ENCODE peak calls at places on chromosomes 5 and 9, in four cellular contexts. One of them, this sample, is unnamed.

GRCh38 chr5:137933491-137933911 is 44.2 kb downstream of the PKD2L2 start:
- DNase-seq in psoas muscle: no peak
- DNase-seq in fibroblast of lung: peak; percentile 54
- DNase-seq in SK-N-SH: no peak
- DNase-seq in this sample: no peak

GRCh38 chr9:19677929-19678328 is 110.9 kb downstream of the SLC24A2 start:
- DNase-seq in psoas muscle: no peak
- DNase-seq in SK-N-SH: no peak
- DNase-seq in fibroblast of lung: no peak
- DNase-seq in this sample: no peak

GRCh38 chr9:70832487-70832886 is 288.9 kb downstream of the TRPM3 start:
- DNase-seq in fibroblast of lung: no peak
- DNase-seq in SK-N-SH: no peak
- DNase-seq in psoas muscle: no peak
- DNase-seq in this sample: no peak

GRCh38 chr5:163222982-163223381 is 214.4 kb upstream of the CCNG1 start:
- DNase-seq in SK-N-SH: no peak
- DNase-seq in fibroblast of lung: no peak
- DNase-seq in psoas muscle: no peak
- DNase-seq in this sample: no peak

GRCh38 chr9:32427111-32427873 is 42.8 kb downstream of the ACO1 start:
- DNase-seq in psoas muscle: no peak
- DNase-seq in SK-N-SH: no peak
- DNase-seq in fibroblast of lung: peak; percentile 33
- DNase-seq in this sample: no peak

GRCh38 chr9:16485155-16485554 is 385.3 kb downstream of the BNC2 start:
- DNase-seq in SK-N-SH: no peak
- DNase-seq in fibroblast of lung: peak; percentile 85
- DNase-seq in psoas muscle: no peak
- DNase-seq in this sample: no peak

GRCh38 chr5:61575103-61575502 is 243.0 kb downstream of the ZSWIM6 start:
- DNase-seq in SK-N-SH: peak; percentile 72
- DNase-seq in fibroblast of lung: peak; percentile 92
- DNase-seq in psoas muscle: no peak
- DNase-seq in this sample: no peak

GRCh38 chr9:134661299-134661698 is 19.7 kb downstream of the COL5A1 start:
- DNase-seq in psoas muscle: no peak
- DNase-seq in SK-N-SH: no peak
- DNase-seq in fibroblast of lung: no peak
- DNase-seq in this sample: no peak

GRCh38 chr5:143390941-143391340 is 12.5 kb downstream of the NR3C1 start:
- DNase-seq in psoas muscle: no peak
- DNase-seq in SK-N-SH: no peak
- DNase-seq in fibroblast of lung: no peak
- DNase-seq in this sample: no peak

GRCh38 chr5:170523129-170523497 is 19.3 kb downstream of the KCNIP1 start:
- DNase-seq in fibroblast of lung: peak; percentile 29
- DNase-seq in SK-N-SH: peak; percentile 72
- DNase-seq in psoas muscle: no peak
- DNase-seq in this sample: no peak

GRCh38 chr5:64184832-64185231 is 19.2 kb downstream of the RNF180 start:
- DNase-seq in fibroblast of lung: no peak
- DNase-seq in SK-N-SH: no peak
- DNase-seq in psoas muscle: no peak
- DNase-seq in this sample: no peak

GRCh38 chr5:98791110-98791509 is 17.6 kb downstream of the RGMB start:
- DNase-seq in psoas muscle: no peak
- DNase-seq in fibroblast of lung: no peak
- DNase-seq in SK-N-SH: no peak
- DNase-seq in this sample: no peak
- H3K27ac ChIP-seq in psoas muscle: no peak overlapping the region
- H3K27ac ChIP-seq in fibroblast of lung: no peak overlapping the region
- H3K27ac ChIP-seq in SK-N-SH: no peak overlapping the region
- H3K27ac ChIP-seq in this sample: no peak overlapping the region

DNA sequence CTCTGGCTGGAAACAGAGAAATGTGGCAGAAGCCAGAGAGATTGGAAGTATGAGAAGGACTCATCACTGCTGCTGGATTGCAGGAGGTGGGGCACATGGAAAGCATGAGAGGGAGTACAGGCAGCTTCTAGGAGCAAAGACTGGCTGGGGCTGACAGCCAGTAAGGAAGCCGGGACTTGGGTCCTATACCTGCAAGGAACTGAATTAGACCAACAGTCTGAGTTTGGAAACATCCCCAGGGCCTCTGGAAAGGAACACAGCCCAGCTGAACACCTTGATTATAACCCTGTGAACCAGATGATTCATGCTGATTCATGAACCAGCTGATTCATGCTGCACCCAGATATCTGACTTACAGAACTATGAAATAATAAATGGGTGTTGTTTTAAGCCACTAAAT is 93.4 kb downstream of the OSTF1 start:
- DNase-seq in psoas muscle: no peak
- DNase-seq in SK-N-SH: no peak
- DNase-seq in fibroblast of lung: peak; percentile 68
- DNase-seq in this sample: no peak
- H3K27ac ChIP-seq in psoas muscle: no peak overlapping the region
- H3K27ac ChIP-seq in SK-N-SH: no peak overlapping the region
- H3K27ac ChIP-seq in fibroblast of lung: no peak overlapping the region
- H3K27ac ChIP-seq in this sample: no peak overlapping the region

GRCh38 chr5:59597690-59598546 is 295.6 kb downstream of the PDE4D start:
- DNase-seq in fibroblast of lung: no peak
- DNase-seq in psoas muscle: no peak
- DNase-seq in SK-N-SH: no peak
- DNase-seq in this sample: no peak
- H3K27ac ChIP-seq in fibroblast of lung: no peak overlapping the region
- H3K27ac ChIP-seq in psoas muscle: peak overlapping the region; percentile 69
- H3K27ac ChIP-seq in SK-N-SH: peak overlapping the region; percentile 48
- H3K27ac ChIP-seq in this sample: no peak overlapping the region

GRCh38 chr5:172786736-172787462 is 15.9 kb upstream of the DUSP1 start:
- DNase-seq in psoas muscle: no peak
- DNase-seq in SK-N-SH: no peak
- DNase-seq in fibroblast of lung: no peak
- DNase-seq in this sample: no peak
- H3K27ac ChIP-seq in psoas muscle: no peak overlapping the region
- H3K27ac ChIP-seq in SK-N-SH: no peak overlapping the region
- H3K27ac ChIP-seq in fibroblast of lung: no peak overlapping the region
- H3K27ac ChIP-seq in this sample: no peak overlapping the region

GRCh38 chr5:95068952-95069351 is 215.9 kb downstream of the MCTP1 start:
- DNase-seq in psoas muscle: no peak
- DNase-seq in fibroblast of lung: no peak
- DNase-seq in SK-N-SH: no peak
- DNase-seq in this sample: no peak
- H3K27ac ChIP-seq in psoas muscle: no peak overlapping the region
- H3K27ac ChIP-seq in fibroblast of lung: no peak overlapping the region
- H3K27ac ChIP-seq in SK-N-SH: no peak overlapping the region
- H3K27ac ChIP-seq in this sample: no peak overlapping the region

DNA sequence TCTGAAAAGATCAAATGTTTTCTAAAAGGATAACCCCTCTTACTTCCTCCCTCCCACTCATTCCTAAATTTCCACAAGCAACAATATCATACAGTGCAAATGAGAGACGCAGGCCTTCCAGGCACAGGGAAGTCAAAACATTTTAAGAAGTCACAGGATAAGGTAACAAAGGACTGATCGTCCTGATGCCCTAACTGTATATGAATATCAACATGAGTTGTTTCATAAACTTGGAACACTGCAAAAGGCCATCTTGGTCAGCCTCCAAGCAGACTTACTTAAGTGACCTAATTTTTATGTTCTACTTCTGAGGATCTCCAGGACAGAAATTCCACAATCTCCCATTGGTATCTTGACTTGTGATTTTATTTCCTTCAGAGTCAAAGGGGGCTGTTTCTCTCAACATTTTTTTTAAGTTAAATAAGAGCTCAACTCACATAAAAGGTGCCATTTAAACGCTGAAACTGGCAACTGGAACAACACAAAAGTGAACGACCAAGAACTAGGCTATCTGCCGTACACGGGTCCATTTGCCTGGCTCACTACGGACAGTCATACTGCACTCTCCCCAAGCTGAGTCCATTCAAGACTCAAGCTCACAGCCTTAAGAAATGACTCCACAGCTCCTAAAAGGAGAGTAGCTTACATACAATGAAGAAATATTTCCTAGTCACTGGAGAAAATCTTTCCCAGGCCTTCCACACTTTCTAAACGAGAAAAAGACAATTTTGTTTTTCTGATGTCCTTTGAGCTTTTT is 71.3 kb downstream of the LHFPL2 start:
- DNase-seq in SK-N-SH: no peak
- DNase-seq in psoas muscle: no peak
- DNase-seq in fibroblast of lung: no peak
- DNase-seq in this sample: no peak
- H3K27ac ChIP-seq in SK-N-SH: peak overlapping the region; percentile 50
- H3K27ac ChIP-seq in psoas muscle: peak overlapping the region; percentile 57
- H3K27ac ChIP-seq in fibroblast of lung: no peak overlapping the region
- H3K27ac ChIP-seq in this sample: no peak overlapping the region

GRCh38 chr9:69060766-69061165 is 25.2 kb downstream of the FXN start:
- DNase-seq in SK-N-SH: no peak
- DNase-seq in fibroblast of lung: no peak
- DNase-seq in psoas muscle: no peak
- DNase-seq in this sample: no peak
- H3K27ac ChIP-seq in SK-N-SH: no peak overlapping the region
- H3K27ac ChIP-seq in fibroblast of lung: no peak overlapping the region
- H3K27ac ChIP-seq in psoas muscle: no peak overlapping the region
- H3K27ac ChIP-seq in this sample: no peak overlapping the region

GRCh38 chr5:138975098-138975847 is 100.1 kb upstream of the LRRTM2 start:
- DNase-seq in SK-N-SH: no peak
- DNase-seq in fibroblast of lung: peak; percentile 89
- DNase-seq in psoas muscle: peak; percentile 70
- DNase-seq in this sample: no peak

GRCh38 chr5:138972230-138972629 is 97.1 kb upstream of the LRRTM2 start:
- DNase-seq in psoas muscle: no peak
- DNase-seq in SK-N-SH: no peak
- DNase-seq in fibroblast of lung: no peak
- DNase-seq in this sample: no peak

GRCh38 chr5:138972836-138973235 is 97.7 kb upstream of the LRRTM2 start:
- DNase-seq in fibroblast of lung: no peak
- DNase-seq in psoas muscle: no peak
- DNase-seq in SK-N-SH: no peak
- DNase-seq in this sample: no peak

GRCh38 chr5:138978085-138978484 is 103.0 kb upstream of the LRRTM2 start:
- DNase-seq in psoas muscle: no peak
- DNase-seq in fibroblast of lung: peak; percentile 65
- DNase-seq in SK-N-SH: no peak
- DNase-seq in this sample: no peak

GRCh38 chr5:138974227-138975063 is 99.3 kb upstream of the LRRTM2 start:
- DNase-seq in psoas muscle: no peak
- DNase-seq in SK-N-SH: no peak
- DNase-seq in fibroblast of lung: peak; percentile 81
- DNase-seq in this sample: no peak
- H3K27ac ChIP-seq in psoas muscle: peak overlapping the region; percentile 73
- H3K27ac ChIP-seq in SK-N-SH: peak overlapping the region; percentile 11
- H3K27ac ChIP-seq in fibroblast of lung: peak overlapping the region; percentile 19
- H3K27ac ChIP-seq in this sample: no peak overlapping the region

GRCh38 chr9:133126697-133127339 is 5.8 kb upstream of the RALGDS start:
- DNase-seq in psoas muscle: peak; percentile 50
- DNase-seq in fibroblast of lung: peak; percentile 30
- DNase-seq in SK-N-SH: no peak
- DNase-seq in this sample: no peak

GRCh38 chr9:133129001-133129799 is 8.2 kb upstream of the RALGDS start:
- DNase-seq in psoas muscle: peak; percentile 59
- DNase-seq in fibroblast of lung: no peak
- DNase-seq in SK-N-SH: peak; percentile 61
- DNase-seq in this sample: no peak

GRCh38 chr9:133125706-133126696 is 5.0 kb upstream of the RALGDS start:
- DNase-seq in psoas muscle: peak; percentile 67
- DNase-seq in fibroblast of lung: peak; percentile 76
- DNase-seq in SK-N-SH: peak; percentile 56
- DNase-seq in this sample: no peak

GRCh38 chr9:133127340-133127981 is 6.4 kb upstream of the RALGDS start:
- DNase-seq in psoas muscle: peak; percentile 88
- DNase-seq in SK-N-SH: no peak
- DNase-seq in fibroblast of lung: peak; percentile 65
- DNase-seq in this sample: no peak

GRCh38 chr9:133128152-133128551 is 7.1 kb upstream of the RALGDS start:
- DNase-seq in psoas muscle: no peak
- DNase-seq in SK-N-SH: no peak
- DNase-seq in fibroblast of lung: no peak
- DNase-seq in this sample: no peak
- H3K27ac ChIP-seq in psoas muscle: peak overlapping the region; percentile 90
- H3K27ac ChIP-seq in SK-N-SH: no peak overlapping the region
- H3K27ac ChIP-seq in fibroblast of lung: no peak overlapping the region
- H3K27ac ChIP-seq in this sample: peak overlapping the region; percentile 30

GRCh38 chr5:177472460-177473441 is 683 bp downstream of the DBN1 start:
- DNase-seq in fibroblast of lung: peak; percentile 53
- DNase-seq in SK-N-SH: peak; percentile 92
- DNase-seq in psoas muscle: no peak
- DNase-seq in this sample: peak; percentile 47

GRCh38 chr5:177470759-177471536 is 2.5 kb downstream of the DBN1 start:
- DNase-seq in fibroblast of lung: peak; percentile 75
- DNase-seq in SK-N-SH: no peak
- DNase-seq in psoas muscle: no peak
- DNase-seq in this sample: no peak

GRCh38 chr5:177473461-177473991 is at the start of gene DBN1:
- DNase-seq in fibroblast of lung: peak; percentile 61
- DNase-seq in SK-N-SH: peak; percentile 98
- DNase-seq in psoas muscle: peak; percentile 78
- DNase-seq in this sample: no peak

GRCh38 chr5:177469750-177470525 is 3.5 kb downstream of the DBN1 start:
- DNase-seq in fibroblast of lung: no peak
- DNase-seq in SK-N-SH: no peak
- DNase-seq in psoas muscle: no peak
- DNase-seq in this sample: no peak

DNA sequence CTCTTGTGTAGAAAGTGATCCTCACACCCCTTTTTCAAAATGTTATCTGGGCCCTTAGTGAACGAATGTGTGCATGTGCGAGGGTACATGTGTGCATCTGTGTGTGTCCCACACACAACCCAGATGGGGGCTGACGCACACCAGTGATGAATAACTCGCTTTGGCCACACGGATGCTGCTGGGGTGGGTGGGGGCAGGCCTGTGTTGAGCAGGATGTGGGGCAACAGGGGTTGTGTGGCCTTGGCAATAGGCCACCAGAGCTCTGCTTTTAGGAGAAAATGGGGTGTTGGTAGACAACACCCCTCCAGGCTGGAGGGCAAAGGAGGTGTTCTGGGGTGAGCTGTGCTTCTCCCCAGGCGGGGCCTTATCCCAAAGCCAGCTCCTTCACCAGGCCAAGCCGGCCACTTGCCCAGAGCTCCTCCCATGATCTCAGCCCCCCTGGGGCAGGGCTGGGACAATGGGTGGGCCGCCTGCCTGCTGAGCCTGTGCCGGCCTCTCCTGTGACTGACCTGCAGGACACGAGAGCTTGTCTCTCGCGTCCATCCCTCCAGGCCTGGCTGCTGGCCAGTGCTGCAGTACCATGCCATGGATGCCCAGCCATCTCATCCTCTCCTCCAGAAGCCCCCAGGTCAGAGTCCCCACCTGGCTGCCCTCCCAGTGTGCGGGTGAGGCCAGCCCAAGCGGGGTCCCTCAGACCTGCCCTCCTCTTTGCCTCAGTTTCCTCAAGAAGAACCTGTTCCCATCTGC is 1.7 kb downstream of the DBN1 start:
- DNase-seq in psoas muscle: peak; percentile 88
- DNase-seq in SK-N-SH: peak; percentile 73
- DNase-seq in fibroblast of lung: peak; percentile 73
- DNase-seq in this sample: no peak
- H3K27ac ChIP-seq in psoas muscle: peak overlapping the region; percentile 10
- H3K27ac ChIP-seq in SK-N-SH: peak overlapping the region; percentile 92
- H3K27ac ChIP-seq in fibroblast of lung: peak overlapping the region; percentile 82
- H3K27ac ChIP-seq in this sample: no peak overlapping the region